ENCODE peak calls at places on chromosome 18, in four cellular contexts. V is pons, U is HL-60, C is NCI-H1105 treated with DMSO at 0.1 percent for 48 hours. H is an unnamed sample.
A peak's percentile ranks its signal among the peaks of the same experiment; 100 is the strongest.

GRCh38 chr18:5073026-5073944 is 123.8 kb downstream of the AKAIN1 start:
- DNase-seq in V (peak; percentile 62), U (peak; percentile 44), C (peak; percentile 50), H (peak; percentile 3)

GRCh38 chr18:8780227-8780626 is 74.9 kb downstream of the MTCL1 start:
- DNase-seq in U (no peak), C (no peak), V (peak; percentile 61), H (no peak)

GRCh38 chr18:22591231-22591630 is 173.5 kb upstream of the CTAGE1 start:
- DNase-seq in C (no peak), U (no peak), V (no peak), H (no peak)

GRCh38 chr18:48073231-48073930 is 142.9 kb upstream of the SMAD2 start:
- DNase-seq in C (no peak), U (no peak), V (no peak), H (no peak)

GRCh38 chr18:24051256-24051947 is 36.8 kb downstream of the TTC39C start:
- DNase-seq in C (no peak), V (no peak), U (no peak), H (peak; percentile 62)

GRCh38 chr18:57811477-57812125 is 8.5 kb upstream of the ATP8B1 start:
- DNase-seq in C (no peak), U (no peak), V (no peak), H (peak; percentile 66)

GRCh38 chr18:41745166-41746049 is 209.6 kb upstream of the PIK3C3 start:
- DNase-seq in U (peak; percentile 64), V (peak; percentile 49), C (peak; percentile 66), H (peak; percentile 49)

GRCh38 chr18:49944681-49945080 is 131.3 kb upstream of the ACAA2 start:
- DNase-seq in U (no peak), V (no peak), C (no peak), H (no peak)

GRCh38 chr18:2982452-2983172 is 30.3 kb downstream of the LPIN2 start:
- DNase-seq in V (no peak), C (no peak), U (no peak), H (no peak)

GRCh38 chr18:70333316-70333715 is 44.5 kb downstream of the SOCS6 start:
- DNase-seq in V (no peak), C (no peak), U (no peak), H (no peak)

GRCh38 chr18:9643549-9643948 is 29.2 kb upstream of the PPP4R1 start:
- DNase-seq in U (no peak), V (no peak), C (no peak), H (peak; percentile 98)

GRCh38 chr18:32349728-32350395 is 120.8 kb downstream of the GAREM1 start:
- DNase-seq in C (no peak), U (no peak), V (peak; percentile 81), H (peak; percentile 91)

GRCh38 chr18:39806519-39806918 is 2148.5 kb upstream of the PIK3C3 start:
- DNase-seq in V (no peak), C (peak; percentile 18), U (no peak), H (no peak)

GRCh38 chr18:48894799-48895346 is 55.9 kb downstream of the SMAD7 start:
- DNase-seq in V (no peak), U (no peak), C (no peak), H (no peak)

GRCh38 chr18:43587538-43588153 is 310.4 kb upstream of the SYT4 start:
- DNase-seq in V (peak; percentile 65), C (peak; percentile 57), U (no peak), H (peak; percentile 10)

GRCh38 chr18:13199169-13199568 is 19.4 kb upstream of the LDLRAD4 start:
- DNase-seq in U (no peak), C (no peak), V (no peak), H (no peak)

GRCh38 chr18:51427012-51427411 is 229.5 kb upstream of the MEX3C start:
- DNase-seq in C (no peak), V (no peak), U (no peak), H (no peak)